ENCODE peak calls at places on chromosomes 12 and 14, in nine cellular contexts. C is WTC11, E is mucosa of gallbladder, V is NCI-H1105, R is neural crest cell, F is SW480, Q is HT1080, A is SK-N-SH, P is cardiac fibroblast. O is an unnamed sample.
A peak's percentile ranks its signal among the peaks of the same experiment; 100 is the strongest.

GRCh38 chr12:66132408-66132807 is 1.9 kb upstream of the LLPH start:
- DNase-seq in V (no peak), Q (peak; percentile 77), E (no peak), P (peak; percentile 85), A (no peak), C (peak; percentile 19), F (no peak), R (no peak), O (no peak)

GRCh38 chr14:41558527-41558926 is 48.1 kb upstream of the LRFN5 start:
- DNase-seq in Q (no peak), C (no peak), V (peak; percentile 85), F (no peak), A (no peak), E (no peak), R (no peak), P (no peak), O (no peak)

GRCh38 chr14:105168496-105168978 is at the start of gene JAG2:
- DNase-seq in P (no peak), C (peak; percentile 70), E (no peak), F (peak; percentile 77), A (peak; percentile 84), R (no peak), Q (no peak), V (peak; percentile 55), O (no peak)

GRCh38 chr14:23605931-23606585 is 27.5 kb upstream of the JPH4 start:
- DNase-seq in F (no peak), R (no peak), E (no peak), P (peak; percentile 8), V (no peak), Q (peak; percentile 66), C (no peak), A (no peak), O (no peak)

GRCh38 chr12:68835333-68835908 is 27.4 kb downstream of the MDM2 start:
- DNase-seq in F (no peak), E (no peak), R (no peak), V (no peak), Q (no peak), C (no peak), A (no peak), P (no peak), O (no peak)

GRCh38 chr12:85725991-85726390 is 110.2 kb downstream of the RASSF9 start:
- DNase-seq in P (no peak), C (no peak), A (no peak), R (no peak), Q (no peak), E (no peak), V (peak; percentile 1), F (no peak), O (no peak)

GRCh38 chr12:47410862-47411261 is 295.0 kb downstream of the RPAP3 start:
- DNase-seq in A (no peak), R (no peak), E (no peak), C (no peak), V (no peak), Q (no peak), F (no peak), P (no peak), O (no peak)

GRCh38 chr12:3554547-3555115 is 63.6 kb downstream of the PRMT8 start:
- DNase-seq in E (no peak), F (no peak), V (no peak), A (no peak), C (no peak), Q (no peak), R (no peak), P (no peak), O (no peak)

GRCh38 chr14:102829106-102829505 is 51.9 kb downstream of the TRAF3 start:
- DNase-seq in C (no peak), A (no peak), P (peak; percentile 18), Q (no peak), F (no peak), E (no peak), R (no peak), V (no peak), O (no peak)

GRCh38 chr12:127600211-127600610 is 666.8 kb upstream of the TMEM132C start:
- DNase-seq in P (no peak), E (no peak), A (no peak), R (no peak), C (peak; percentile 25), Q (no peak), V (no peak), F (peak; percentile 7), O (no peak)

GRCh38 chr12:85794551-85794950 is 41.7 kb downstream of the RASSF9 start:
- DNase-seq in E (no peak), C (no peak), V (no peak), R (no peak), A (no peak), Q (peak; percentile 41), P (peak; percentile 11), F (no peak), O (no peak)

GRCh38 chr14:98008381-98009113 is 1211.4 kb downstream of the VRK1 start:
- DNase-seq in Q (peak; percentile 25), R (no peak), P (no peak), E (no peak), C (no peak), A (no peak), F (peak; percentile 9), V (no peak), O (no peak)

GRCh38 chr12:120118710-120119097 is 2.2 kb upstream of the RAB35 start:
- DNase-seq in A (no peak), E (no peak), R (no peak), F (no peak), Q (no peak), V (no peak), P (peak; percentile 54), C (no peak), O (no peak)

GRCh38 chr12:64824500-64825142 is at the start of gene TBC1D30:
- DNase-seq in P (peak; percentile 10), V (peak; percentile 79), Q (peak; percentile 10), A (peak; percentile 80), R (peak; percentile 22), F (peak; percentile 45), C (peak; percentile 47), E (no peak), O (peak; percentile 70)

GRCh38 chr14:30443368-30444007 is 115.5 kb upstream of the G2E3 start:
- DNase-seq in C (no peak), E (no peak), A (peak; percentile 11), Q (peak; percentile 33), R (no peak), F (peak; percentile 50), P (peak; percentile 65), V (peak; percentile 28), O (no peak)

GRCh38 chr12:65962921-65963883 is 138.9 kb downstream of the HMGA2 start:
- DNase-seq in A (peak; percentile 5), R (peak; percentile 38), Q (no peak), E (no peak), C (peak; percentile 72), V (no peak), F (no peak), P (peak; percentile 47), O (no peak)